ENCODE peak calls at places on chromosomes 1 and 21, in seven cellular contexts. H is NCI-H510A treated with DMSO at 0.1 percent for 48 hours; Y is HEK293T; N is activated CD8-positive, alpha-beta memory T cell treated with anti-CD3 and anti-CD28 coated beads for 1 hour; L is cardiac septum; C is left ventricle myocardium superior; R is AG10803. W is an unnamed sample.

GRCh38 chr21:44749759-44750674 is 38.6 kb upstream of the TSPEAR start:
- DNase-seq in N (no peak), L (no peak), H (no peak), R (no peak), C (no peak), Y (no peak), W (no peak)

GRCh38 chr1:160120797-160121196 is 5.2 kb downstream of the ATP1A2 start:
- DNase-seq in Y (no peak), H (no peak), C (no peak), R (no peak), N (no peak), L (no peak), W (no peak)

GRCh38 chr1:205714906-205715246 is 34.6 kb upstream of the SLC45A3 start:
- DNase-seq in C (no peak), N (no peak), R (no peak), H (no peak), L (no peak), Y (no peak), W (no peak)

GRCh38 chr1:153816283-153816904 is 41.2 kb downstream of the SLC27A3 start:
- DNase-seq in N (no peak), Y (no peak), H (no peak), C (no peak), L (no peak), R (peak), W (no peak)

GRCh38 chr1:247415423-247416361 is at the start of gene NLRP3:
- DNase-seq in Y (no peak), H (no peak), C (peak), L (no peak), N (peak), R (peak), W (peak)

GRCh38 chr1:219066631-219067349 is 106.9 kb upstream of the LYPLAL1 start:
- DNase-seq in L (no peak), Y (no peak), C (no peak), N (no peak), R (peak), H (no peak), W (peak)

GRCh38 chr1:221503268-221503667 is 238.6 kb downstream of the DUSP10 start:
- DNase-seq in N (no peak), L (no peak), R (no peak), Y (no peak), C (no peak), H (no peak), W (no peak)

GRCh38 chr1:161910516-161911077 is 113.1 kb downstream of the OLFML2B start:
- DNase-seq in H (no peak), N (no peak), L (no peak), R (peak), C (no peak), Y (no peak), W (peak)

GRCh38 chr1:41892211-41892840 is 26.4 kb downstream of the HIVEP3 start:
- DNase-seq in Y (no peak), N (no peak), C (no peak), L (no peak), R (no peak), H (no peak), W (no peak)

GRCh38 chr1:31706384-31707058 is 2.7 kb upstream of the COL16A1 start:
- DNase-seq in C (no peak), Y (no peak), L (no peak), N (no peak), R (peak), H (no peak), W (no peak)

GRCh38 chr1:226404904-226405222 is 3.0 kb downstream of the PARP1 start:
- DNase-seq in C (no peak), N (no peak), H (no peak), L (peak), Y (no peak), R (no peak), W (no peak)

GRCh38 chr21:35071347-35071746 is 22.2 kb upstream of the RUNX1 start:
- DNase-seq in R (no peak), C (no peak), H (no peak), Y (no peak), N (no peak), L (no peak), W (peak)

GRCh38 chr1:32761253-32761877 is 55.8 kb downstream of the YARS1 start:
- DNase-seq in N (no peak), C (peak), H (no peak), Y (no peak), L (no peak), R (peak), W (peak)

GRCh38 chr1:19815801-19816736 is 986 bp upstream of the RNF186 start:
- DNase-seq in L (no peak), H (peak), Y (no peak), R (no peak), C (no peak), N (no peak), W (no peak)

GRCh38 chr1:155136728-155137127 is 1.1 kb downstream of the SLC50A1 start:
- DNase-seq in L (no peak), R (no peak), H (peak), C (no peak), Y (no peak), N (no peak), W (no peak)

GRCh38 chr1:79375352-79375751 is 368.8 kb upstream of the ADGRL4 start:
- DNase-seq in N (no peak), C (no peak), Y (no peak), L (no peak), R (no peak), H (no peak), W (no peak)

GRCh38 chr1:84634536-84635205 is 55.6 kb downstream of the SSX2IP start:
- DNase-seq in R (no peak), N (no peak), L (no peak), H (no peak), C (no peak), Y (no peak), W (no peak)